ENCODE peak calls at places on chromosomes 3 and 15, in four cellular contexts. B is B cell, O is choroid plexus epithelial cell, I is GM13977. V is an unnamed sample.

GRCh38 chr15:64934023-64934422 is 22.3 kb downstream of the ANKDD1A start:
- DNase-seq in B (no peak), O (no peak), I (no peak), V (no peak)

GRCh38 chr3:158313344-158313927 is 203.5 kb downstream of the RSRC1 start:
- DNase-seq in B (peak; percentile 6), O (peak; percentile 76), I (peak; percentile 35), V (no peak)

GRCh38 chr3:58691997-58692396 is 25.4 kb upstream of the FAM3D start:
- DNase-seq in B (no peak), O (peak; percentile 28), I (no peak), V (no peak)

GRCh38 chr3:45771831-45772230 is 24.5 kb downstream of the SLC6A20 start:
- DNase-seq in B (no peak), O (no peak), I (no peak), V (no peak)

GRCh38 chr3:112134335-112135124 is 1.5 kb upstream of the GCSAM start:
- DNase-seq in B (no peak), O (peak; percentile 48), I (no peak), V (no peak)

GRCh38 chr15:42285042-42285441 is 11.8 kb upstream of the TMEM87A start:
- DNase-seq in B (no peak), O (no peak), I (no peak), V (no peak)

GRCh38 chr3:171776839-171777607 is 33.3 kb downstream of the PLD1 start:
- DNase-seq in B (no peak), O (no peak), I (no peak), V (no peak)

GRCh38 chr15:77481670-77482069 is 61.0 kb downstream of the HMG20A start:
- DNase-seq in B (no peak), O (peak; percentile 40), I (no peak), V (no peak)

GRCh38 chr3:51282931-51283330 is 102.2 kb upstream of the MANF start:
- DNase-seq in B (no peak), O (peak; percentile 8), I (no peak), V (peak; percentile 79)
- TF ChIP-seq CTCF in B (no peak), O (no peak), I (no peak), V (no peak)

DNA sequence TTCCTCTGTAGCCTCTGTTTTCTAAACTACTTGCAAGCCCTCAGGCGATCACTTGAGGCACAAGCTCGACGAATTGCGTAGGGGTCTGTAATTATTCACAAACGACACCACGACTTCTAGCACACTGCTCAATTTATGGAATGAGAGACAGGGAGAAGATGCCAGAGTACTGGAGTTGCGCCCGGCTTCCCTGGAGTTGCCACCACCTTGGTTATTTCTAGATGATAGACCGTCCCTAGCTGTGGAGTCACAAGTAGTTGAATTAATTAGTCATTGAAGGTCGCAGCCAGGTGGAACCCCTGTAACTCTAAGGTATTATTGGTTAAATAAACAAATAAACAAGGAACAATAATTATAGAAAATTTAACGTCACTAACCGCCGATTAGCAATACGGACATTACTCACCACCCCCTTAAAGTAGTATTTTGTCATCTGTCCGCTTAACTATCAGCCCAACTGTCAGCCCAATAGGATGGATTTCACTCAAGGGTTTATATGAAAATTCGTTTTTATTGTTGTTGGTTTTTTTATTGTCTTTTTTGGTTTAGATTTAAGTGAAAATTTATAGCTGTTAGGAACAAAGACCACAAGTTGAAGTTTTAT is 875 bp upstream of the AZI2 start:
- DNase-seq in B (no peak), O (peak; percentile 26), I (no peak), V (peak; percentile 46)
- TF ChIP-seq CTCF in B (peak; percentile 11), O (peak; percentile 38), I (no peak), V (no peak)

DNA sequence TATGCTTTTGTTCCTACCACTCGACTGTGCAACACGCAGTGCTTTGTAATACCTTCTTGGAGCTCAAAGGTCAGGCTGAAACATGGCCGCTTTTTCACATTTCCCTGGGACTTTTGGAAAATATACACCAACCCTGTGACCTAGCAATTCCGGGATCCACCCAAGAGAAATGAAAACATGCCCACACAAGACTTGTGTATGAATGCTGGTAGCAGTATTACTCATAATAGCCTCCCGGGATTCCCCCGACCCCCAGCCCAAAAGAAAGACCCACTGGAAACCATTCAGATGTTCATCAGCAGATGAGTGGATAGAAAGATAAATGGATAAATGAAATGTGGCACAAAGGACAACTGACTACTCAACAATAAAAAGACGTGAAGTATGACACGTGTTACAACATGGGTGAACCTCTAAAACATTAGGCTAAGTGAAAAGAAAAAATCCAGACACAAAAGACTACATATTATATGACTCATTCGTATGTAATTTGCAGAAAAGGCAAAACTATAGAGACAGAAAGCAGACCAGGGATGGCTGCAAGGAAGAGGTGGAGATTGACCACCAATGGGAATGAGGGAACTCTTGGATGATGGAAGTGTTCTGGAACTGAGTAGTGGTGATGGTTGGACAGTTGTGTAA is 104.1 kb downstream of the PGPEP1L start:
- DNase-seq in B (no peak), O (peak; percentile 73), I (no peak), V (peak; percentile 88)
- TF ChIP-seq CTCF in B (no peak), O (no peak), I (no peak), V (no peak)

GRCh38 chr3:39474126-39474515 is 6.6 kb downstream of the MOBP start:
- DNase-seq in B (no peak), O (no peak), I (no peak), V (no peak)

GRCh38 chr3:39479701-39480414 is 12.4 kb downstream of the MOBP start:
- DNase-seq in B (no peak), O (no peak), I (no peak), V (no peak)

GRCh38 chr3:39476783-39477182 is 9.3 kb downstream of the MOBP start:
- DNase-seq in B (no peak), O (no peak), I (no peak), V (no peak)

GRCh38 chr3:39473452-39474125 is 6.1 kb downstream of the MOBP start:
- DNase-seq in B (no peak), O (no peak), I (no peak), V (no peak)

GRCh38 chr3:39478226-39478625 is 10.7 kb downstream of the MOBP start:
- DNase-seq in B (no peak), O (no peak), I (no peak), V (no peak)
- TF ChIP-seq CTCF in B (no peak), O (no peak), I (no peak), V (no peak)

DNA sequence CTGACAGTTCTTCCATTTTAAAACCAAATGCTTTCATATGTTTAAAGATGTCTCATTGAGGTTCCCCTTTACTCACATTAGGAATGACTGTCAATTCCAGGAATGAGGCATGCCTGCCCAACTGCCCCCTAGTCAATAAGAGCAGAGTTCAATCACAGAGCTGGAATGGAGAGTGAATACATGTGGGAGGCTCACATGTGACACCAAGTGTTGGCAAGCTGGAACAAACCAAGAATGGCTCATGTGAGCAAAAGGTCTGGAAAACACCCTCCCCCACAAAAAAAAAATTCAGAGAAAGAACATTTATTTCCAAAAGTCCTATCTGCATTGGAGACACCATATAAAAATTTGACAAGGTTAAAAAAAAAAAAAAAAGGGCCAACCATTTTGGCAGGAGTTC is 3.7 kb downstream of the PBRM1 start:
- DNase-seq in B (no peak), O (peak; percentile 90), I (no peak), V (peak; percentile 96)
- TF ChIP-seq CTCF in B (no peak), O (no peak), I (peak; percentile 33), V (peak; percentile 37)

DNA sequence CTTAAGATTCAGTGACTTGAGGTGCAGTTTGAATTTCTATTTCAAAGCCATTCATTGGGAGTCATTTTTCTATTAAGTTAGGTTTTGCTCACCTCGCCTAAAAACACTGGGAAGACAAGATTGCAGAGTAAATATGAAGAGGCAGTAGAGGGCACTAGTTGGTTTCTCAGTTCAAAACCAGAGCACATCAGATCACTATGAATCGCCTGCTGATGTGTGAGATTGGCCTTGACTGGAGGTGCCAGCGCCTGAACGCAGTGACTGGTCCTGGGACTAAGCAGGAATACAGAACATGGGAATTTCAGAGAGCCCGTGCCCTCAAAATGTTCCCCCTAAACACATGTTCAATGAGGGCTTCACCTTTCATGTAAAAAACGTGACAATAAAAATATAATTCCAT is 229.0 kb downstream of the ITPR1 start:
- DNase-seq in B (no peak), O (peak; percentile 88), I (peak; percentile 65), V (no peak)
- TF ChIP-seq CTCF in B (no peak), O (peak; percentile 59), I (peak; percentile 55), V (peak; percentile 63)

V was measured in osteoblast.